ENCODE peak calls at places on chromosome 15, in six cellular contexts. One of them, this sample, is unnamed.

GRCh38 chr15:74036271-74037170 is 42.0 kb downstream of the PML start:
- DNase-seq in Panc1: no peak
- DNase-seq in CD8-positive, alpha-beta T cell: no peak
- DNase-seq in GM12865: no peak
- DNase-seq in heart right ventricle: peak; percentile 39
- DNase-seq in H1: peak; percentile 84
- DNase-seq in this sample: peak; percentile 72

GRCh38 chr15:62112616-62113593 is 46.1 kb downstream of the C2CD4A start:
- DNase-seq in Panc1: no peak
- DNase-seq in CD8-positive, alpha-beta T cell: no peak
- DNase-seq in GM12865: no peak
- DNase-seq in heart right ventricle: no peak
- DNase-seq in H1: no peak
- DNase-seq in this sample: no peak

GRCh38 chr15:36899696-36900095 is 200.7 kb downstream of the MEIS2 start:
- DNase-seq in Panc1: no peak
- DNase-seq in CD8-positive, alpha-beta T cell: no peak
- DNase-seq in GM12865: no peak
- DNase-seq in heart right ventricle: no peak
- DNase-seq in H1: no peak
- DNase-seq in this sample: no peak

GRCh38 chr15:62360286-62360685 is 195.2 kb upstream of the C2CD4B start:
- DNase-seq in Panc1: no peak
- DNase-seq in CD8-positive, alpha-beta T cell: no peak
- DNase-seq in GM12865: no peak
- DNase-seq in heart right ventricle: no peak
- DNase-seq in H1: no peak
- DNase-seq in this sample: no peak

GRCh38 chr15:71571641-71572040 is 238.7 kb upstream of the NR2E3 start:
- DNase-seq in Panc1: no peak
- DNase-seq in CD8-positive, alpha-beta T cell: no peak
- DNase-seq in GM12865: no peak
- DNase-seq in heart right ventricle: no peak
- DNase-seq in H1: no peak
- DNase-seq in this sample: no peak

GRCh38 chr15:98226578-98226977 is 266.1 kb downstream of the ARRDC4 start:
- DNase-seq in Panc1: no peak
- DNase-seq in CD8-positive, alpha-beta T cell: no peak
- DNase-seq in GM12865: no peak
- DNase-seq in heart right ventricle: no peak
- DNase-seq in H1: no peak
- DNase-seq in this sample: no peak

GRCh38 chr15:43168192-43169107 is 16.8 kb upstream of the CCNDBP1 start:
- DNase-seq in Panc1: no peak
- DNase-seq in CD8-positive, alpha-beta T cell: no peak
- DNase-seq in GM12865: no peak
- DNase-seq in heart right ventricle: no peak
- DNase-seq in H1: no peak
- DNase-seq in this sample: no peak

GRCh38 chr15:59894835-59895234 is 109.3 kb upstream of the FOXB1 start:
- DNase-seq in Panc1: no peak
- DNase-seq in CD8-positive, alpha-beta T cell: no peak
- DNase-seq in GM12865: no peak
- DNase-seq in heart right ventricle: no peak
- DNase-seq in H1: no peak
- DNase-seq in this sample: no peak

GRCh38 chr15:59835801-59836200 is 146.7 kb upstream of the BNIP2 start:
- DNase-seq in Panc1: no peak
- DNase-seq in CD8-positive, alpha-beta T cell: no peak
- DNase-seq in GM12865: no peak
- DNase-seq in heart right ventricle: no peak
- DNase-seq in H1: no peak
- DNase-seq in this sample: no peak

GRCh38 chr15:51668446-51668845 is 12.9 kb upstream of the SCG3 start:
- DNase-seq in Panc1: no peak
- DNase-seq in CD8-positive, alpha-beta T cell: no peak
- DNase-seq in GM12865: no peak
- DNase-seq in heart right ventricle: no peak
- DNase-seq in H1: no peak
- DNase-seq in this sample: no peak

DNA sequence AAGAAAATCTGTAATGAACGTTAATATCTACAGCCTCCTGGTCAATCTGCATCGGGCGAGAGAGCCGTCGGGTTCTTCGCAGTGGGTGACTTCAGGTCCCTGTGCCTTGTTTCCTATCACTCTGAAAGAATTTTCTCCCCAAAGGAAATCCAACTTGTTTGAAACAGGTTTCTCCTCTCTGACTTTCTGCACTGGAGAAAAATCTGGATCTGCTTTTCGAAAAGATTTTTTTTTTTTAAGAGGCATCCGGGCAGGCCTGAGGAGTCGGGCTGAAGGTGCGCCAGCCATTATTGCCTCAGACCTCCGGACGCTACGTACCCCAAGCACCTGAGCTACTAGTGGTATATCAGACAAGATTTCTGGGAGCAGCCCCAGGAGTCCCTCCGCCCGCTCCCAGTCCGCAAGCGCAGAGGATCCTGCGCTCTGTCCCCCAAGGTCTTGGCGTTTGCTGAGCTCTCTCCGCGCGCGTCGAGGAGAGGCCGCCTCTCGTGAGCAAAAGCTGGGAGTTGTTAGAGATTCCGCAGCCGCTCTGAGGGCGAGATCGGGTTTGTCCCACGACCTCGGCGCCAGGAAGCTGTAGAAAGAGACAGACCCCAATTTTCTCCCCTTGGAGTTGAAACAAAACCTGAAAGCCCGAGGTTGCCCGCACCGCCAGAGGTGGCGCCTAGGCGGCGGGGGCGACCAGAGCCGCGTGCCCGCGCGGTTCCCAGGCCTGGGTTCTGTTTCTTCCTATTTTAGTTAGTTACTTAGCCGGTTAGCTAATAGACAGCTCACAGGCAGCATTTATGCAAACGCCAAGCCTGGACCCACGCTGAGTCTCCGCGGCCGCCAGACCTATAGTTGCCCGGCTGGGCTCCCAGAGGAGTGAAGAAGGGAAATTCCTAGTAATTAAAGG is 72.4 kb upstream of the POLG start:
- DNase-seq in Panc1: no peak
- DNase-seq in CD8-positive, alpha-beta T cell: no peak
- DNase-seq in GM12865: no peak
- DNase-seq in heart right ventricle: no peak
- DNase-seq in H1: no peak
- DNase-seq in this sample: no peak
- TF ChIP-seq CTCF in Panc1: no peak
- TF ChIP-seq CTCF in CD8-positive, alpha-beta T cell: no peak
- TF ChIP-seq CTCF in GM12865: no peak
- TF ChIP-seq CTCF in heart right ventricle: no peak
- TF ChIP-seq CTCF in H1: peak; percentile 22
- TF ChIP-seq CTCF in this sample: no peak

GRCh38 chr15:66039117-66039860 is 170.0 kb downstream of the RAB11A start:
- DNase-seq in Panc1: no peak
- DNase-seq in CD8-positive, alpha-beta T cell: no peak
- DNase-seq in GM12865: no peak
- DNase-seq in heart right ventricle: no peak
- DNase-seq in H1: no peak
- DNase-seq in this sample: peak; percentile 52

GRCh38 chr15:66040211-66040892 is 171.1 kb downstream of the RAB11A start:
- DNase-seq in Panc1: no peak
- DNase-seq in CD8-positive, alpha-beta T cell: no peak
- DNase-seq in GM12865: no peak
- DNase-seq in heart right ventricle: no peak
- DNase-seq in H1: no peak
- DNase-seq in this sample: no peak

GRCh38 chr15:66042624-66043023 is 173.3 kb downstream of the RAB11A start:
- DNase-seq in Panc1: no peak
- DNase-seq in CD8-positive, alpha-beta T cell: no peak
- DNase-seq in GM12865: no peak
- DNase-seq in heart right ventricle: no peak
- DNase-seq in H1: peak; percentile 70
- DNase-seq in this sample: no peak

GRCh38 chr15:66043264-66043663 is 174.0 kb downstream of the RAB11A start:
- DNase-seq in Panc1: no peak
- DNase-seq in CD8-positive, alpha-beta T cell: no peak
- DNase-seq in GM12865: no peak
- DNase-seq in heart right ventricle: no peak
- DNase-seq in H1: no peak
- DNase-seq in this sample: no peak

DNA sequence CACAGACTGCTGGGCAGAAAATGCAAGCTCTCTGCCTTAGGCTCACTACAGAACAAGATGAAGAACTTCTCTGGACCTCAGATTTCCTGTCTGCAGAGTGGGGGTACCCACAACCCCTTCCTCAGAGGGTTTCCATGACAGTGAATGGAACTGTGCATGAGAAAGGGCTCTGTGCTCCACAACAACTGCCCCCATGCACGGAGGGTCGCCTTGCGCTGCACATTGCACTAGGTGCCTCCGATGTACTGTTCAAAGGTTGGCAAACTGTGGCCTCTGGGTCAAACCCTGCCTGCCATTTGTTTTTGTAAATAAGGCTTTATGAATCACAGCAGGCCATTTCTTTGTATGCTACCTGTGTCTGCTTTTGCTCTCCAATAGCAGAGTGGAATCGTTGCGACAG is 172.0 kb downstream of the RAB11A start:
- DNase-seq in Panc1: no peak
- DNase-seq in CD8-positive, alpha-beta T cell: no peak
- DNase-seq in GM12865: no peak
- DNase-seq in heart right ventricle: no peak
- DNase-seq in H1: no peak
- DNase-seq in this sample: no peak
- TF ChIP-seq CTCF in Panc1: no peak
- TF ChIP-seq CTCF in CD8-positive, alpha-beta T cell: no peak
- TF ChIP-seq CTCF in GM12865: no peak
- TF ChIP-seq CTCF in heart right ventricle: no peak
- TF ChIP-seq CTCF in H1: no peak
- TF ChIP-seq CTCF in this sample: no peak

GRCh38 chr15:83554558-83554957 is 99.4 kb upstream of the ADAMTSL3 start:
- DNase-seq in Panc1: no peak
- DNase-seq in CD8-positive, alpha-beta T cell: no peak
- DNase-seq in GM12865: no peak
- DNase-seq in heart right ventricle: no peak
- DNase-seq in H1: no peak
- DNase-seq in this sample: no peak
- TF ChIP-seq CTCF in Panc1: no peak
- TF ChIP-seq CTCF in CD8-positive, alpha-beta T cell: no peak
- TF ChIP-seq CTCF in GM12865: no peak
- TF ChIP-seq CTCF in heart right ventricle: no peak
- TF ChIP-seq CTCF in H1: no peak
- TF ChIP-seq CTCF in this sample: no peak

GRCh38 chr15:81809543-81809942 is 236.3 kb downstream of the MEX3B start:
- DNase-seq in Panc1: no peak
- DNase-seq in CD8-positive, alpha-beta T cell: no peak
- DNase-seq in GM12865: peak; percentile 39
- DNase-seq in heart right ventricle: no peak
- DNase-seq in H1: no peak
- DNase-seq in this sample: no peak
- TF ChIP-seq CTCF in Panc1: peak; percentile 19
- TF ChIP-seq CTCF in CD8-positive, alpha-beta T cell: no peak
- TF ChIP-seq CTCF in GM12865: no peak
- TF ChIP-seq CTCF in heart right ventricle: peak; percentile 42
- TF ChIP-seq CTCF in H1: peak; percentile 44
- TF ChIP-seq CTCF in this sample: peak; percentile 21

GRCh38 chr15:39580630-39581500 is at the start of gene THBS1:
- DNase-seq in Panc1: no peak
- DNase-seq in CD8-positive, alpha-beta T cell: peak; percentile 58
- DNase-seq in GM12865: peak; percentile 40
- DNase-seq in heart right ventricle: peak; percentile 84
- DNase-seq in H1: peak; percentile 99
- DNase-seq in this sample: peak; percentile 91

GRCh38 chr15:39582977-39583585 is 2.2 kb downstream of the THBS1 start:
- DNase-seq in Panc1: no peak
- DNase-seq in CD8-positive, alpha-beta T cell: no peak
- DNase-seq in GM12865: no peak
- DNase-seq in heart right ventricle: no peak
- DNase-seq in H1: no peak
- DNase-seq in this sample: no peak

GRCh38 chr15:39582286-39582976 is 1.6 kb downstream of the THBS1 start:
- DNase-seq in Panc1: no peak
- DNase-seq in CD8-positive, alpha-beta T cell: no peak
- DNase-seq in GM12865: no peak
- DNase-seq in heart right ventricle: peak; percentile 35
- DNase-seq in H1: no peak
- DNase-seq in this sample: no peak

GRCh38 chr15:39580117-39580629 is 706 bp upstream of the THBS1 start:
- DNase-seq in Panc1: peak; percentile 28
- DNase-seq in CD8-positive, alpha-beta T cell: peak; percentile 93
- DNase-seq in GM12865: peak; percentile 91
- DNase-seq in heart right ventricle: peak; percentile 95
- DNase-seq in H1: peak; percentile 99
- DNase-seq in this sample: peak; percentile 96

GRCh38 chr15:39581501-39582285 is 814 bp downstream of the THBS1 start:
- DNase-seq in Panc1: no peak
- DNase-seq in CD8-positive, alpha-beta T cell: no peak
- DNase-seq in GM12865: peak; percentile 21
- DNase-seq in heart right ventricle: peak; percentile 49
- DNase-seq in H1: no peak
- DNase-seq in this sample: peak; percentile 54
- TF ChIP-seq CTCF in Panc1: peak; percentile 69
- TF ChIP-seq CTCF in CD8-positive, alpha-beta T cell: no peak
- TF ChIP-seq CTCF in GM12865: no peak
- TF ChIP-seq CTCF in heart right ventricle: peak; percentile 45
- TF ChIP-seq CTCF in H1: peak; percentile 17
- TF ChIP-seq CTCF in this sample: no peak

GRCh38 chr15:75809986-75810750 is 33.1 kb upstream of the UBE2Q2 start:
- DNase-seq in Panc1: peak; percentile 20
- DNase-seq in CD8-positive, alpha-beta T cell: no peak
- DNase-seq in GM12865: peak; percentile 38
- DNase-seq in heart right ventricle: no peak
- DNase-seq in H1: peak; percentile 72
- DNase-seq in this sample: no peak
- TF ChIP-seq CTCF in Panc1: peak; percentile 76
- TF ChIP-seq CTCF in CD8-positive, alpha-beta T cell: no peak
- TF ChIP-seq CTCF in GM12865: peak; percentile 54
- TF ChIP-seq CTCF in heart right ventricle: peak; percentile 51
- TF ChIP-seq CTCF in H1: peak; percentile 76
- TF ChIP-seq CTCF in this sample: no peak

GRCh38 chr15:27019687-27020086 is 48.7 kb downstream of the GABRG3 start:
- DNase-seq in Panc1: no peak
- DNase-seq in CD8-positive, alpha-beta T cell: no peak
- DNase-seq in GM12865: no peak
- DNase-seq in heart right ventricle: no peak
- DNase-seq in H1: no peak
- DNase-seq in this sample: no peak

GRCh38 chr15:27017168-27017809 is 46.3 kb downstream of the GABRG3 start:
- DNase-seq in Panc1: peak; percentile 28
- DNase-seq in CD8-positive, alpha-beta T cell: no peak
- DNase-seq in GM12865: peak; percentile 24
- DNase-seq in heart right ventricle: no peak
- DNase-seq in H1: peak; percentile 94
- DNase-seq in this sample: peak; percentile 85
- TF ChIP-seq CTCF in Panc1: peak; percentile 87
- TF ChIP-seq CTCF in CD8-positive, alpha-beta T cell: no peak
- TF ChIP-seq CTCF in GM12865: peak; percentile 47
- TF ChIP-seq CTCF in heart right ventricle: peak; percentile 67
- TF ChIP-seq CTCF in H1: peak; percentile 99
- TF ChIP-seq CTCF in this sample: peak; percentile 91